ENCODE peak calls at places on chromosomes 11 and 22, in four cellular contexts. One of them, this sample, is unnamed.

GRCh38 chr11:80320226-80320625 is 879.4 kb upstream of the TENM4 start:
- DNase-seq in endothelial cell of umbilical vein: no peak
- DNase-seq in hepatocyte: no peak
- DNase-seq in CD4-positive, alpha-beta T cell: no peak
- DNase-seq in this sample: no peak

GRCh38 chr11:68542617-68543016 is 82.1 kb downstream of the PPP6R3 start:
- DNase-seq in endothelial cell of umbilical vein: no peak
- DNase-seq in hepatocyte: peak; percentile 64
- DNase-seq in CD4-positive, alpha-beta T cell: no peak
- DNase-seq in this sample: no peak

GRCh38 chr11:9719949-9720646 is 56.2 kb downstream of the SWAP70 start:
- DNase-seq in endothelial cell of umbilical vein: peak; percentile 95
- DNase-seq in hepatocyte: no peak
- DNase-seq in CD4-positive, alpha-beta T cell: no peak
- DNase-seq in this sample: no peak

GRCh38 chr11:28833670-28834069 is 725.5 kb downstream of the METTL15 start:
- DNase-seq in endothelial cell of umbilical vein: peak; percentile 97
- DNase-seq in hepatocyte: no peak
- DNase-seq in CD4-positive, alpha-beta T cell: no peak
- DNase-seq in this sample: no peak

GRCh38 chr22:26711205-26711958 is 54.0 kb downstream of the MIAT start:
- DNase-seq in endothelial cell of umbilical vein: peak; percentile 89
- DNase-seq in hepatocyte: no peak
- DNase-seq in CD4-positive, alpha-beta T cell: no peak
- DNase-seq in this sample: no peak

GRCh38 chr11:121163658-121164308 is 62.7 kb downstream of the TECTA start:
- DNase-seq in endothelial cell of umbilical vein: no peak
- DNase-seq in hepatocyte: no peak
- DNase-seq in CD4-positive, alpha-beta T cell: no peak
- DNase-seq in this sample: no peak

GRCh38 chr11:113992459-113993105 is 17.7 kb downstream of the HTR3A start:
- DNase-seq in endothelial cell of umbilical vein: no peak
- DNase-seq in hepatocyte: no peak
- DNase-seq in CD4-positive, alpha-beta T cell: no peak
- DNase-seq in this sample: peak; percentile 80

GRCh38 chr11:95289378-95289777 is 58.4 kb upstream of the SESN3 start:
- DNase-seq in endothelial cell of umbilical vein: no peak
- DNase-seq in hepatocyte: no peak
- DNase-seq in CD4-positive, alpha-beta T cell: no peak
- DNase-seq in this sample: no peak

GRCh38 chr11:77407613-77408012 is 66.3 kb downstream of the PAK1 start:
- DNase-seq in endothelial cell of umbilical vein: peak; percentile 96
- DNase-seq in hepatocyte: peak; percentile 69
- DNase-seq in CD4-positive, alpha-beta T cell: no peak
- DNase-seq in this sample: no peak

GRCh38 chr11:40293655-40294342 is 1165.7 kb downstream of the LRRC4C start:
- DNase-seq in endothelial cell of umbilical vein: peak; percentile 87
- DNase-seq in hepatocyte: peak; percentile 88
- DNase-seq in CD4-positive, alpha-beta T cell: no peak
- DNase-seq in this sample: peak; percentile 90

GRCh38 chr11:22416462-22416861 is 78.3 kb downstream of the SLC17A6 start:
- DNase-seq in endothelial cell of umbilical vein: no peak
- DNase-seq in hepatocyte: no peak
- DNase-seq in CD4-positive, alpha-beta T cell: no peak
- DNase-seq in this sample: no peak

GRCh38 chr11:37788141-37788877 is 1190.3 kb upstream of the RAG2 start:
- DNase-seq in endothelial cell of umbilical vein: peak; percentile 95
- DNase-seq in hepatocyte: no peak
- DNase-seq in CD4-positive, alpha-beta T cell: no peak
- DNase-seq in this sample: no peak

GRCh38 chr11:73195191-73196007 is 22.7 kb upstream of the P2RY2 start:
- DNase-seq in endothelial cell of umbilical vein: no peak
- DNase-seq in hepatocyte: peak; percentile 74
- DNase-seq in CD4-positive, alpha-beta T cell: no peak
- DNase-seq in this sample: no peak

GRCh38 chr22:20550851-20551744 is 43.7 kb downstream of the MED15 start:
- DNase-seq in endothelial cell of umbilical vein: peak; percentile 68
- DNase-seq in hepatocyte: peak; percentile 55
- DNase-seq in CD4-positive, alpha-beta T cell: peak; percentile 55
- DNase-seq in this sample: peak; percentile 59

GRCh38 chr11:132228756-132229325 is 858.4 kb downstream of the NTM start:
- DNase-seq in endothelial cell of umbilical vein: no peak
- DNase-seq in hepatocyte: no peak
- DNase-seq in CD4-positive, alpha-beta T cell: no peak
- DNase-seq in this sample: no peak

GRCh38 chr11:30049214-30049613 is 32.4 kb upstream of the KCNA4 start:
- DNase-seq in endothelial cell of umbilical vein: no peak
- DNase-seq in hepatocyte: no peak
- DNase-seq in CD4-positive, alpha-beta T cell: no peak
- DNase-seq in this sample: no peak

GRCh38 chr11:104060820-104061219 is 24.4 kb downstream of the DDI1 start:
- DNase-seq in endothelial cell of umbilical vein: no peak
- DNase-seq in hepatocyte: no peak
- DNase-seq in CD4-positive, alpha-beta T cell: no peak
- DNase-seq in this sample: no peak

GRCh38 chr11:43913829-43914380 is 28.5 kb upstream of the C11orf96 start:
- DNase-seq in endothelial cell of umbilical vein: no peak
- DNase-seq in hepatocyte: no peak
- DNase-seq in CD4-positive, alpha-beta T cell: no peak
- DNase-seq in this sample: no peak

GRCh38 chr11:128931066-128931465 is 11.6 kb downstream of the TP53AIP1 start:
- DNase-seq in endothelial cell of umbilical vein: no peak
- DNase-seq in hepatocyte: no peak
- DNase-seq in CD4-positive, alpha-beta T cell: no peak
- DNase-seq in this sample: no peak

GRCh38 chr11:20597924-20598484 is 1.4 kb upstream of the SLC6A5 start:
- DNase-seq in endothelial cell of umbilical vein: no peak
- DNase-seq in hepatocyte: no peak
- DNase-seq in CD4-positive, alpha-beta T cell: no peak
- DNase-seq in this sample: peak; percentile 57

GRCh38 chr11:131301306-131301705 is 69.1 kb upstream of the NTM start:
- DNase-seq in endothelial cell of umbilical vein: no peak
- DNase-seq in hepatocyte: no peak
- DNase-seq in CD4-positive, alpha-beta T cell: no peak
- DNase-seq in this sample: no peak

GRCh38 chr22:46036558-46037408 is 59.8 kb upstream of the WNT7B start:
- DNase-seq in endothelial cell of umbilical vein: peak; percentile 50
- DNase-seq in hepatocyte: peak; percentile 67
- DNase-seq in CD4-positive, alpha-beta T cell: peak; percentile 46
- DNase-seq in this sample: peak; percentile 61

GRCh38 chr11:69696749-69697488 is 6.9 kb downstream of the FGF19 start:
- DNase-seq in endothelial cell of umbilical vein: no peak
- DNase-seq in hepatocyte: no peak
- DNase-seq in CD4-positive, alpha-beta T cell: no peak
- DNase-seq in this sample: peak; percentile 55
- H3K27me3 ChIP-seq in endothelial cell of umbilical vein: peaks cover 14% of the 10 kb centered on the region
- H3K27me3 ChIP-seq in hepatocyte: peaks cover 5% of the 10 kb centered on the region
- H3K27me3 ChIP-seq in CD4-positive, alpha-beta T cell: peaks cover 53% of the 10 kb centered on the region
- H3K27me3 ChIP-seq in this sample: peaks cover 14% of the 10 kb centered on the region

GRCh38 chr11:60161107-60161506 is 21.8 kb downstream of the MS4A6A start:
- DNase-seq in endothelial cell of umbilical vein: peak; percentile 92
- DNase-seq in hepatocyte: no peak
- DNase-seq in CD4-positive, alpha-beta T cell: no peak
- DNase-seq in this sample: no peak
- H3K27me3 ChIP-seq in endothelial cell of umbilical vein: no peaks in the 10 kb centered on the region
- H3K27me3 ChIP-seq in hepatocyte: no peaks in the 10 kb centered on the region
- H3K27me3 ChIP-seq in CD4-positive, alpha-beta T cell: no peaks in the 10 kb centered on the region
- H3K27me3 ChIP-seq in this sample: no peaks in the 10 kb centered on the region

DNA sequence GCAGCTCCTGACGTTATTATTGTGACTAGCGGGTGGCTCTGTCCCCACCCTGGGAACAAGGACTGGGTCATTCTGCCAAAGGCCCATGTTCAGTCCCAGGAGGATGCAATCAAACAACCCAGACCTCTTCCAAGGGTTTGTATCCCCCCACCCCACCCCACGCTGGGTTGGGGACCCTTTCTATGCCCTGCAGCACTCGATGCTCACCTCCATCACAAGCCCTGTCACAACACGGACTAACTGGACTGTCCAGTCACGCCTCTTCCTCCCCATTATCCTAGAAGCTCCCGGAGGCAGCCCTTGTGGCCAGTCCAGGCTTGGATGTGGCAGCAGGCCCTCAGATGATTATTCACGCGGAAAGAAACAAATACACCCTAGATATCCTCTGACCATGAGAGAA is 3.7 kb downstream of the SHANK2 start:
- DNase-seq in endothelial cell of umbilical vein: no peak
- DNase-seq in hepatocyte: no peak
- DNase-seq in CD4-positive, alpha-beta T cell: no peak
- DNase-seq in this sample: no peak
- H3K27me3 ChIP-seq in endothelial cell of umbilical vein: peaks cover 32% of the 10 kb centered on the region
- H3K27me3 ChIP-seq in hepatocyte: no peaks in the 10 kb centered on the region
- H3K27me3 ChIP-seq in CD4-positive, alpha-beta T cell: peaks cover 44% of the 10 kb centered on the region
- H3K27me3 ChIP-seq in this sample: peaks cover 58% of the 10 kb centered on the region

DNA sequence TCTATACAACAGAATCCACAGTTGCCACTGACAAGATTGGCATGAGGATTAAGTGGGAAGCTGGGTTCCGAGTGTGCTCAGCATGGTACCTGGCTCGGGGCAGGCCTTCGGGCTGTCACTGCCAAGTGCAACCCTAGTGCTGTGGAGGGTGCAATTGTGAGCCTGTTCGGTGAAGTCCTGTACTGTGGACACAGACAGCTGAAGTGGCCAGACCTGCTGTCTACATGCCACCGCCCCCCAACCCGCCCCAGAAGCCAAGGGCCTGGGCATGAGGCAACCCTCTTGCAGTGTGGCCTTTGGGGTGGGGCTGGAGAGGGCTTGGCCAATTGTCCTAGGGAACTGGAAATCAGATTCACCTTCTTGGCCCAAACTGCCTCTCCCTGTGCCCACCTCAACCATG is 15.6 kb upstream of the SHISAL1 start:
- DNase-seq in endothelial cell of umbilical vein: no peak
- DNase-seq in hepatocyte: no peak
- DNase-seq in CD4-positive, alpha-beta T cell: no peak
- DNase-seq in this sample: no peak
- H3K27me3 ChIP-seq in endothelial cell of umbilical vein: peaks cover 29% of the 10 kb centered on the region
- H3K27me3 ChIP-seq in hepatocyte: peaks cover 46% of the 10 kb centered on the region
- H3K27me3 ChIP-seq in CD4-positive, alpha-beta T cell: peaks cover 61% of the 10 kb centered on the region
- H3K27me3 ChIP-seq in this sample: peaks cover 47% of the 10 kb centered on the region

DNA sequence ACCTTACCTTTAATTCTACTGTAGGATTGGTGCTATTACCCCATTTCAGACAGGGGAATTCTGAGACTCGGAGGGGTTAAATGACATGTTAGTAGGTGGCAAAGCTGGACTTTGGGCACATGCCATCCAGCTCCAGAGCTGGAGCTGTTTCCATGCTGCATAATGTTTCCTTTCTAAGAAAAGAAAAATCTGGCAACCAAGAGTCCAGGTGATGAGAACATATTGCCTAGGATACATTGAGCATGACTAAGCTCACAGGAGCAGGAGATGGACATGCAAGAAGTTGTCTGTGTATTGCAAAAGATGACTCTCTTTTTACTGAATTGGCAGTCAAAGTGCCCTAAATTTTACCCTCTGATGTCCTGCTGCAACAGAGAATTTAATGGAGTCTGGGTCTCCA is 150.8 kb upstream of the SYT13 start:
- DNase-seq in endothelial cell of umbilical vein: no peak
- DNase-seq in hepatocyte: no peak
- DNase-seq in CD4-positive, alpha-beta T cell: no peak
- DNase-seq in this sample: no peak
- H3K27me3 ChIP-seq in endothelial cell of umbilical vein: peaks cover 2% of the 10 kb centered on the region
- H3K27me3 ChIP-seq in hepatocyte: peaks cover 14% of the 10 kb centered on the region
- H3K27me3 ChIP-seq in CD4-positive, alpha-beta T cell: no peaks in the 10 kb centered on the region
- H3K27me3 ChIP-seq in this sample: peaks cover 6% of the 10 kb centered on the region

GRCh38 chr11:122979103-122979814 is 2.4 kb downstream of the BSX start:
- DNase-seq in endothelial cell of umbilical vein: no peak
- DNase-seq in hepatocyte: no peak
- DNase-seq in CD4-positive, alpha-beta T cell: no peak
- DNase-seq in this sample: peak; percentile 47

GRCh38 chr11:122979815-122980656 is 1.6 kb downstream of the BSX start:
- DNase-seq in endothelial cell of umbilical vein: no peak
- DNase-seq in hepatocyte: no peak
- DNase-seq in CD4-positive, alpha-beta T cell: no peak
- DNase-seq in this sample: peak; percentile 53

GRCh38 chr11:122981388-122982264 is at the start of gene BSX:
- DNase-seq in endothelial cell of umbilical vein: peak; percentile 38
- DNase-seq in hepatocyte: peak; percentile 77
- DNase-seq in CD4-positive, alpha-beta T cell: peak; percentile 20
- DNase-seq in this sample: peak; percentile 95

GRCh38 chr11:122984186-122985011 is 2.8 kb upstream of the BSX start:
- DNase-seq in endothelial cell of umbilical vein: no peak
- DNase-seq in hepatocyte: no peak
- DNase-seq in CD4-positive, alpha-beta T cell: no peak
- DNase-seq in this sample: peak; percentile 70

DNA sequence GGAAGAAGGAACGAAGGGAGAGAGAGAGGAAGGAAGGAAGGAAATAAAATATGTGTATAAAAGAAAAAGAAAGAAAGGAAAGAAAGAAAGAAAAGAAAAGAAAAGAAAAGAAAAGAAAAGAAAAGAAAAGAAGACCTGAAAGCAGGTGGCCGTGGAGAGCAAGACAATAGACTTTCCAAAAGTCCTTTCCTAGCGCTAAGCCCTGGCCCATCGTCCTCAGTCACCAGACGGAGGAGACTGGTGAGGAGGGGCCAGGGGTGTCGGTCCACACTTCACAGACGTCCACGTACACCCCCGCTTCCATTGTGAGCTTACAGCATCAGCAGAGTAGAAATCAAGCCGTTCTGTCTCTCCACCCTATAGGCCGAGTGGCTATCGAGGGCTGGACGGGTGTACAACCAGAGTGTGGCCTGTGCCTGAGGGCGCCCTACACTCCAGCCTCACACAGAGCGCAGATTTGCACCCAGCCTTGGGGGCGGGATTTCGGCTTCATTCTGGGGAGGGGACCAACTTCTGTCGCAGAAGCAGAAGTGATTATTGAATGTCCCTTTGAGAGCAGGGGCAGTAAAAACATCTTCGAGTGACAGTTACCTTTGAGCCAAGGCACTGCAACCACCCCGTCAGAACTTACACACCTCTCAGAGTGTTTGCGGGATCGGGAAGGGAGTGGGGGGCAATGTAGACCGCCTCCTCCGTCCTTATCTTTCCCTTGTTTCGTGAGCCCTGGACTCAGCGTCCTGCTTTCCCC is 2.0 kb upstream of the BSX start:
- DNase-seq in endothelial cell of umbilical vein: no peak
- DNase-seq in hepatocyte: no peak
- DNase-seq in CD4-positive, alpha-beta T cell: no peak
- DNase-seq in this sample: peak; percentile 43
- H3K27me3 ChIP-seq in endothelial cell of umbilical vein: peaks cover 91% of the 10 kb centered on the region
- H3K27me3 ChIP-seq in hepatocyte: peaks cover 89% of the 10 kb centered on the region
- H3K27me3 ChIP-seq in CD4-positive, alpha-beta T cell: peaks cover 87% of the 10 kb centered on the region
- H3K27me3 ChIP-seq in this sample: peaks cover 100% of the 10 kb centered on the region

This sample was measured in neural progenitor cell.